ENCODE peak calls at places on chromosomes 7 and 10, in six cellular contexts. F, Y, B, C, U and P are unnamed samples.

GRCh38 chr10:46069771-46070463 is 23.8 kb upstream of the MSMB start:
- DNase-seq in B (no peak), C (no peak), F (peak), U (peak), Y (no peak), P (peak)

GRCh38 chr7:139127648-139128047 is 18.1 kb upstream of the ZC3HAV1 start:
- DNase-seq in C (no peak), B (no peak), F (peak), Y (no peak), U (no peak), P (no peak)

GRCh38 chr7:143929224-143929920 is 5.7 kb upstream of the OR2F2 start:
- DNase-seq in B (no peak), C (no peak), F (peak), U (no peak), Y (no peak), P (no peak)

GRCh38 chr7:2985866-2986265 is 57.8 kb downstream of the CARD11 start:
- DNase-seq in F (no peak), C (no peak), U (no peak), B (no peak), Y (no peak), P (no peak)

GRCh38 chr10:11986593-11987216 is 55.9 kb downstream of the UPF2 start:
- DNase-seq in C (peak), U (peak), B (peak), F (peak), Y (peak), P (peak)

GRCh38 chr10:4807803-4808507 is 18.1 kb upstream of the AKR1E2 start:
- DNase-seq in B (no peak), U (peak), F (peak), C (no peak), Y (no peak), P (peak)

GRCh38 chr10:130764651-130765050 is 546.9 kb downstream of the TCERG1L start:
- DNase-seq in C (no peak), B (no peak), F (no peak), Y (no peak), U (no peak), P (no peak)

GRCh38 chr10:29600821-29601220 is 34.0 kb downstream of the SVIL start:
- DNase-seq in C (no peak), F (no peak), U (no peak), Y (no peak), B (no peak), P (peak)

GRCh38 chr10:62348029-62348428 is 26.1 kb upstream of the ZNF365 start:
- DNase-seq in C (no peak), F (no peak), U (no peak), Y (no peak), B (no peak), P (peak)

GRCh38 chr7:73770860-73771665 is 993 bp upstream of the CLDN3 start:
- DNase-seq in C (no peak), F (no peak), B (no peak), Y (no peak), U (no peak), P (no peak)

DNA sequence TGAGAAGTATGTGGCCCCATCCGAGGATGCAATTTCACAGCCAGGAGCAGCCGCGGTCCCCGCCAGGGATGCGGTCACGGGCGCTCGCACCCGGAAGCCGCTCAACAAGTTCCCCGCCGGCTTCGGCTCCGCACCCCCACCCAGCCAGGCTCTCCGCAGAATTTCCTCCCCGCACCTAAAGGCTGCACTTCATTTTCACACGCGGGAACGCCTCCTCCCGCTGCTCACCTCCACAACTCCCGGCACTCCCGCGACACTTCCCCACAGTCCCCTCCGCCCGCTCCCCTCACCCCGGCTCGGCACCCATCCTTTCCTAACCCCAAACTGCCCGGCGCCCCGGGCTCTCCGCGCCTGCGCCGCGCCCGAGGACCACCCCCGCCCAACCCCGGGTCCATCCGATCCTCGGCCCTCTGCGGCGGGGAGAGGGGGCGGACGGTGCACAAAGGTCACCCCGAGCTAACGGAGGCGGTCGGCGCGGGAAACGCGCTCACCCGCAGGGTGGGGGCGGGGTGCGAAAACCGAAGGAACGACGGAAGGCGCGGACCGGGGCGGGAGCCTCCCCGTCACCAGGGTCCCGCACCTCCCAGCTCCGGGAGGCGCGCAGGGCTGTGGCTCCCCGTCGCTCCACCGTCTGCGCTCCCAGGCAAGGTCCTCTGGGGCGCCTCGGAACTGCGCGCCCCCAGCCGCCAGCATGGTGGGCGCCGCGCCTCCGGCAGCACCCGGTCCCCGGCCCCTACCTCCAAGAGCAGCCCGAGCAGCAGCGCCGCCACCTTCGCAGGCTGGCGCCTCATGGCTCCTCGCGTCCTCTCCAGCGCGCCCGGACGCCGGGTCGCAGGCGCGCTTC is 546 bp downstream of the VOPP1 start:
- DNase-seq in B (peak), Y (peak), C (no peak), F (peak), U (peak), P (peak)
- H2BK120ac ChIP-seq in B (no peak), Y (no peak), C (no peak), F (peak), U (peak), P (peak)

DNA sequence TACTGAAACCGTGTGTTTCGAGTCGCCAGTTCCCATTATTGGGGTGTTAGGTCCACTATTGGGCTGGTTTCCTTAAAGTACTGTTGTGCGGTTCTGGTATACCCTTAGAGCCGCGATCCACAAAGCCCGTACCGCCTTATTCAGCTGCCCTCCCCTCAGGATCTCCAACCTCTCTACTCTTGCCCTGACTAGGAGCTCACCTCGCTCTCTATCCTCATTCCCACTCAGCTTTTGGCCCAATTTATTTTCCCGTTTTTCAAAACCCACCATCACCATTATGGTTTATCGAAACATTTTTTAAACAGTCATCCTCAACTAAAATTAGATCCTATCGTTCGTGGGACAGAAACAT is 454 bp upstream of the ETV1 start:
- DNase-seq in C (no peak), F (no peak), Y (no peak), U (no peak), B (no peak), P (peak)
- H2BK5ac ChIP-seq in C (peak), F (peak), Y (no peak), U (no peak), B (peak), P (no peak)

DNA sequence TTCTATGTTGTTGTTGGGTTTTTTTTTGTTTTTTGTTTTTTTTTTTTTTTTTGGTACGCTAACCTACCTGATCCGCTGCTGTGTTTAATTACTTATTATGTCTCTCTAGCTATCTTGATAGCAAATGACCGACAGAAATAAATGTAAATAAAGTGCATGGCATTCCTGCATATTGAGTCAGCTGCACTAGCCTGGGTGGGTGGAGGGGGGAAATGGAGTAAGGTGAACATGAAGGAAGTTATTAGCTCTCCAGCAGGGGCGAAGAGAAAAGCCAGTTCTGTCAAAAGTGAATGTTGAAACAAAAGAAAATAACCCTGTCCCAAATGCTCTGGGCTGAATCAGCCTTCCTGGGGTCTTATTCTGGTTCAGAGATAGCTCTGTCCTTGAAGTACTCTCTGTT is 210.7 kb upstream of the MDFIC start:
- DNase-seq in Y (no peak), F (peak), C (no peak), B (no peak), U (no peak), P (no peak)
- H3K27ac ChIP-seq in Y (no peak), F (no peak), C (no peak), B (no peak), U (no peak), P (no peak)

GRCh38 chr7:140485463-140486265 is 6.4 kb upstream of the MKRN1 start:
- DNase-seq in F (no peak), Y (peak), B (no peak), U (no peak), C (no peak), P (no peak)
- H2BK120ac ChIP-seq in F (no peak), Y (no peak), B (no peak), U (no peak), C (peak), P (no peak)

GRCh38 chr7:19982841-19983835 is 209.7 kb upstream of the TMEM196 start:
- DNase-seq in C (no peak), U (peak), F (peak), B (peak), Y (peak), P (peak)
- H2BK5ac ChIP-seq in C (peak), U (no peak), F (no peak), B (no peak), Y (no peak), P (no peak)

GRCh38 chr10:58820386-58820785 is 307.7 kb downstream of the BICC1 start:
- DNase-seq in C (no peak), F (no peak), Y (no peak), U (no peak), B (no peak), P (no peak)
- H3K27ac ChIP-seq in C (no peak), F (no peak), Y (no peak), U (peak), B (no peak), P (no peak)